ENCODE peak calls at places on chromosomes 4 and X, in seven cellular contexts. O is IMR-90, M is H54, Q is lower leg skin, J is uterus, Y is K562, X is heart left ventricle. T is an unnamed sample.
A peak's percentile ranks its signal among the peaks of the same experiment; 100 is the strongest.

GRCh38 chrX:34805951-34806350 is 136.6 kb upstream of the FAM47B start:
- DNase-seq in Y (no peak), J (no peak), O (no peak), Q (no peak), X (no peak), M (no peak), T (no peak)

GRCh38 chr4:22434895-22435294 is 81.0 kb downstream of the ADGRA3 start:
- DNase-seq in M (no peak), Q (no peak), X (no peak), O (peak; percentile 63), J (no peak), Y (peak; percentile 10), T (peak; percentile 35)

GRCh38 chrX:9865804-9866471 is 79.7 kb downstream of the SHROOM2 start:
- DNase-seq in X (no peak), Y (no peak), J (no peak), O (peak; percentile 61), Q (no peak), M (no peak), T (no peak)

GRCh38 chr4:60241886-60242285 is 958.2 kb upstream of the ADGRL3 start:
- DNase-seq in M (no peak), Q (no peak), J (no peak), X (no peak), Y (no peak), O (no peak), T (no peak)

GRCh38 chr4:3801931-3802550 is 35.9 kb downstream of the ADRA2C start:
- DNase-seq in J (no peak), Q (no peak), O (no peak), X (peak; percentile 43), Y (no peak), M (no peak), T (no peak)

GRCh38 chr4:112894951-112895350 is 154.5 kb upstream of the ANK2 start:
- DNase-seq in Y (no peak), M (no peak), J (no peak), O (no peak), X (no peak), Q (no peak), T (no peak)

GRCh38 chr4:30537462-30537861 is 182.7 kb upstream of the PCDH7 start:
- DNase-seq in O (peak; percentile 80), Q (no peak), Y (no peak), J (no peak), X (no peak), M (peak; percentile 8), T (no peak)

GRCh38 chrX:149473092-149473491 is 32.0 kb downstream of the IDS start:
- DNase-seq in Q (no peak), M (no peak), O (no peak), Y (no peak), J (no peak), X (no peak), T (no peak)

GRCh38 chr4:155759372-155760252 is 791 bp downstream of the GUCY1B1 start:
- DNase-seq in J (peak; percentile 66), M (peak; percentile 9), Q (no peak), Y (peak; percentile 7), X (peak; percentile 91), O (peak; percentile 16), T (no peak)

GRCh38 chr4:158376441-158376840 is 145.2 kb upstream of the RXFP1 start:
- DNase-seq in O (no peak), Q (no peak), Y (no peak), M (no peak), J (no peak), X (no peak), T (no peak)

GRCh38 chrX:46792826-46793195 is 33.9 kb upstream of the SLC9A7 start:
- DNase-seq in Y (no peak), Q (no peak), M (no peak), J (no peak), O (no peak), X (no peak), T (no peak)

GRCh38 chr4:16579866-16580265 is 318.6 kb downstream of the LDB2 start:
- DNase-seq in M (no peak), Q (no peak), J (no peak), X (no peak), Y (no peak), O (peak; percentile 57), T (no peak)

GRCh38 chr4:111991163-111991562 is 154.1 kb upstream of the FAM241A start:
- DNase-seq in Y (no peak), M (no peak), O (no peak), J (no peak), X (no peak), Q (no peak), T (no peak)

GRCh38 chr4:11799182-11799581 is 370.5 kb upstream of the HS3ST1 start:
- DNase-seq in X (no peak), O (no peak), J (no peak), M (no peak), Q (no peak), Y (no peak), T (no peak)

GRCh38 chrX:20857746-20858145 is 516.5 kb upstream of the CNKSR2 start:
- DNase-seq in X (no peak), Y (no peak), Q (peak; percentile 21), M (no peak), O (no peak), J (no peak), T (no peak)

GRCh38 chr4:61511716-61512488 is 311.8 kb downstream of the ADGRL3 start:
- DNase-seq in M (peak; percentile 9), Q (no peak), J (no peak), O (peak; percentile 73), X (no peak), Y (no peak), T (no peak)

GRCh38 chr4:170269950-170270349 is 180.2 kb upstream of the AADAT start:
- DNase-seq in Q (no peak), O (no peak), X (no peak), Y (no peak), J (no peak), M (no peak), T (no peak)

GRCh38 chr4:82811838-82812672 is 13.5 kb upstream of the SCD5 start:
- DNase-seq in Q (no peak), Y (no peak), X (no peak), M (no peak), O (peak; percentile 41), J (no peak), T (no peak)

GRCh38 chr4:2834001-2834921 is 9.4 kb upstream of the ADD1 start:
- DNase-seq in Q (no peak), O (no peak), X (peak; percentile 51), M (no peak), Y (no peak), J (no peak), T (no peak)

GRCh38 chr4:25888781-25889180 is 25.2 kb upstream of the SMIM20 start:
- DNase-seq in M (no peak), O (peak; percentile 39), Y (no peak), J (no peak), Q (no peak), X (no peak), T (no peak)
- TF ChIP-seq POLR2A in M (no peak), O (no peak), Y (no peak), J (no peak), Q (no peak), X (no peak), T (no peak)

GRCh38 chr4:139454646-139455045 is 725 bp downstream of the RAB33B start:
- DNase-seq in Q (no peak), X (no peak), Y (no peak), M (no peak), O (no peak), J (no peak), T (no peak)

GRCh38 chr4:139452000-139452399 is 1.9 kb upstream of the RAB33B start:
- DNase-seq in J (no peak), Q (no peak), O (no peak), M (no peak), X (no peak), Y (no peak), T (no peak)

GRCh38 chr4:139453041-139453370 is 915 bp upstream of the RAB33B start:
- DNase-seq in J (no peak), X (no peak), Q (peak; percentile 61), Y (no peak), O (no peak), M (no peak), T (peak; percentile 89)

GRCh38 chr4:139454111-139454600 is at the start of gene RAB33B:
- DNase-seq in Q (peak; percentile 93), J (no peak), Y (peak; percentile 14), M (no peak), O (peak; percentile 86), X (no peak), T (no peak)

DNA sequence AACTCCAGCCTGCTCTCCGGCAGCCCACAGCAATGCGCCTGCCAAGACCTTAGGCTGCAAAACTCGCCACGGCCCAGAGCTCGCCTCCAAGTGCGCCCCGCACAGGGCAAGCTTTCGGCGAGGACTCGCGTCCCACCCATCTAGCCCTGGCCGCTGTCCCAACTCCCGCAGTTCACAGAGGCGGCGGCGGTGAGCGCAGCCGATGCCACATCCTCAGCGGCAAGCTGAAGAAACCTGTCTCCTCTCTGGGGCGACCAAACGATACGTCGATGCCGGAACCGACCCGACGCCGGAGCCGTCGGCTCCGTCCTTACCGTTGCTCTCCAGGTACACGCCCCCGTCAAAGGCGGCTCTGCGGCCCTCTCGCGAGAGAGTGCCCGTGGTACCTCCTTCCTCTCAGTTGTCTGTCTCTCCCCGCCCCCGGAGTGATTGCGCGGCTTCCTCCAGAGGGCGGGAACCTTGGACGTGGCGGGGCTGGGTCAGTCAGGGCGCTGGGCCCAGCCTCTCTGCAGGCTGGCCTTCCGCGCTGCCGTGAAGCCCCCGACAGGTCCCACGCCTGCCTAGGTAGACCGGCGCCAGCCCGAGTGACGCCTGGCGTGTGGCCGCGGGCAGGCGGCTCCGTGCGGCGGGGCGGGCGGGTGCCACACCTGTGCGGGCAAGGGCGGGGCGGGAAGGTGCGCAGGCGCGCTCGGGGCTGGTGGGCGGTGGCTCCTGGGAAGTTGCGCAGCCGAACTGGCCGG is 380 bp upstream of the RAB33B start:
- DNase-seq in X (peak; percentile 98), Q (peak; percentile 98), Y (peak; percentile 91), O (peak; percentile 97), M (peak; percentile 73), J (peak; percentile 99), T (peak; percentile 95)
- TF ChIP-seq POLR2A in X (no peak), Q (no peak), Y (peak; percentile 96), O (peak; percentile 94), M (peak; percentile 90), J (peak; percentile 88), T (peak; percentile 95)

GRCh38 chrX:48737213-48737938 is 24.2 kb upstream of the GLOD5 start:
- DNase-seq in X (peak; percentile 92), M (peak; percentile 45), O (peak; percentile 97), Y (peak; percentile 98), Q (peak; percentile 89), J (peak; percentile 93), T (peak; percentile 94)
- TF ChIP-seq POLR2A in X (no peak), M (no peak), O (peak; percentile 50), Y (peak; percentile 86), Q (no peak), J (peak; percentile 53), T (peak; percentile 74)

GRCh38 chr4:185566972-185567749 is 31.9 kb upstream of the PDLIM3 start:
- DNase-seq in Q (no peak), M (no peak), X (no peak), O (peak; percentile 90), Y (no peak), J (peak; percentile 79), T (no peak)

GRCh38 chr4:185567828-185568442 is 32.6 kb upstream of the PDLIM3 start:
- DNase-seq in J (peak; percentile 67), X (peak; percentile 75), O (peak; percentile 78), M (no peak), Y (no peak), Q (no peak), T (no peak)

GRCh38 chr4:185564355-185564754 is 29.0 kb upstream of the PDLIM3 start:
- DNase-seq in M (no peak), Y (no peak), O (no peak), X (no peak), Q (no peak), J (no peak), T (no peak)

GRCh38 chr4:185566425-185566824 is 31.1 kb upstream of the PDLIM3 start:
- DNase-seq in J (peak; percentile 37), Y (no peak), M (no peak), O (no peak), X (no peak), Q (no peak), T (no peak)

GRCh38 chr4:185565696-185566095 is 30.4 kb upstream of the PDLIM3 start:
- DNase-seq in J (no peak), Y (no peak), O (no peak), Q (no peak), M (no peak), X (no peak), T (no peak)
- TF ChIP-seq POLR2A in J (no peak), Y (no peak), O (no peak), Q (no peak), M (no peak), X (no peak), T (no peak)

T was measured in erythroblast.